ENCODE peak calls at places on chromosomes 13 and 19, in eight cellular contexts. One of them, this sample, is unnamed.
A peak's percentile ranks its signal among the peaks of the same experiment; 100 is the strongest.

GRCh38 chr19:48635966-48636858 is 967 bp downstream of the DBP start:
- DNase-seq in NCI-H2171: peak; percentile 54
- DNase-seq in renal cortical epithelial cell: no peak
- DNase-seq in astrocyte: no peak
- DNase-seq in RPMI7951: no peak
- DNase-seq in germinal center: no peak
- DNase-seq in A549: no peak
- DNase-seq in H9: no peak
- DNase-seq in this sample: no peak

GRCh38 chr13:29454931-29455481 is 140.5 kb downstream of the SLC7A1 start:
- DNase-seq in NCI-H2171: no peak
- DNase-seq in A549: peak; percentile 4
- DNase-seq in astrocyte: no peak
- DNase-seq in H9: peak; percentile 62
- DNase-seq in renal cortical epithelial cell: peak; percentile 60
- DNase-seq in germinal center: peak; percentile 40
- DNase-seq in RPMI7951: peak; percentile 66
- DNase-seq in this sample: no peak

GRCh38 chr19:48445256-48445605 is 552 bp upstream of the GRWD1 start:
- DNase-seq in RPMI7951: peak; percentile 91
- DNase-seq in renal cortical epithelial cell: peak; percentile 93
- DNase-seq in germinal center: no peak
- DNase-seq in astrocyte: peak; percentile 92
- DNase-seq in H9: peak; percentile 62
- DNase-seq in NCI-H2171: peak; percentile 55
- DNase-seq in A549: peak; percentile 98
- DNase-seq in this sample: peak; percentile 66

GRCh38 chr13:102091231-102091630 is 310.6 kb downstream of the FGF14 start:
- DNase-seq in RPMI7951: peak; percentile 41
- DNase-seq in renal cortical epithelial cell: peak; percentile 6
- DNase-seq in H9: peak; percentile 89
- DNase-seq in germinal center: no peak
- DNase-seq in NCI-H2171: no peak
- DNase-seq in astrocyte: no peak
- DNase-seq in A549: no peak
- DNase-seq in this sample: peak; percentile 1

GRCh38 chr13:97429681-97430081 is 4.3 kb upstream of the RAP2A start:
- DNase-seq in RPMI7951: no peak
- DNase-seq in H9: no peak
- DNase-seq in germinal center: no peak
- DNase-seq in NCI-H2171: no peak
- DNase-seq in A549: no peak
- DNase-seq in astrocyte: peak; percentile 52
- DNase-seq in renal cortical epithelial cell: no peak
- DNase-seq in this sample: no peak

GRCh38 chr13:29195459-29195858 is 375.3 kb downstream of the MTUS2 start:
- DNase-seq in NCI-H2171: no peak
- DNase-seq in A549: no peak
- DNase-seq in RPMI7951: no peak
- DNase-seq in astrocyte: no peak
- DNase-seq in H9: no peak
- DNase-seq in germinal center: no peak
- DNase-seq in renal cortical epithelial cell: no peak
- DNase-seq in this sample: no peak

GRCh38 chr19:4911786-4912672 is 2.7 kb downstream of the UHRF1 start:
- DNase-seq in renal cortical epithelial cell: peak; percentile 99
- DNase-seq in RPMI7951: peak; percentile 99
- DNase-seq in A549: peak; percentile 90
- DNase-seq in H9: no peak
- DNase-seq in NCI-H2171: no peak
- DNase-seq in astrocyte: peak; percentile 100
- DNase-seq in germinal center: peak; percentile 79
- DNase-seq in this sample: peak; percentile 94

GRCh38 chr19:12847159-12848139 is 9.1 kb downstream of the MAST1 start:
- DNase-seq in germinal center: peak; percentile 87
- DNase-seq in NCI-H2171: peak; percentile 54
- DNase-seq in A549: peak; percentile 76
- DNase-seq in H9: peak; percentile 94
- DNase-seq in renal cortical epithelial cell: peak; percentile 63
- DNase-seq in astrocyte: peak; percentile 48
- DNase-seq in RPMI7951: peak; percentile 78
- DNase-seq in this sample: peak; percentile 17

GRCh38 chr13:50127017-50127725 is 111.9 kb downstream of the KCNRG start:
- DNase-seq in germinal center: peak; percentile 64
- DNase-seq in astrocyte: no peak
- DNase-seq in NCI-H2171: no peak
- DNase-seq in H9: peak; percentile 58
- DNase-seq in renal cortical epithelial cell: no peak
- DNase-seq in A549: no peak
- DNase-seq in RPMI7951: no peak
- DNase-seq in this sample: no peak